ENCODE peak calls at places on chromosomes 11 and 22, in nine cellular contexts. C is A549; T is CD8-positive, alpha-beta T cell; J is body of pancreas; B is ovary; D is A673; M is tibial artery; E is IMR-90; U is endodermal cell. Q is an unnamed sample.
A peak's percentile ranks its signal among the peaks of the same experiment; 100 is the strongest.

GRCh38 chr11:12157241-12157661 is 46.9 kb downstream of the MICAL2 start:
- DNase-seq in C (no peak), U (no peak), D (no peak), J (no peak), M (no peak), B (no peak), E (peak; percentile 84), T (no peak), Q (no peak)

GRCh38 chr11:96167233-96167632 is 175.8 kb downstream of the MAML2 start:
- DNase-seq in D (peak; percentile 68), J (no peak), C (no peak), U (peak; percentile 69), E (no peak), M (no peak), B (no peak), T (no peak), Q (no peak)

GRCh38 chr11:134410766-134411165 is 1.3 kb downstream of the B3GAT1 start:
- DNase-seq in U (no peak), T (no peak), D (no peak), B (no peak), E (no peak), C (no peak), M (no peak), J (no peak), Q (no peak)

GRCh38 chr11:116294630-116295029 is 478.2 kb downstream of the BUD13 start:
- DNase-seq in M (no peak), C (no peak), D (no peak), E (peak; percentile 32), B (no peak), J (no peak), U (no peak), T (no peak), Q (no peak)

GRCh38 chr11:75422248-75423231 is 10.5 kb downstream of the KLHL35 start:
- DNase-seq in U (no peak), T (no peak), D (no peak), M (no peak), E (peak; percentile 20), J (peak; percentile 73), C (peak; percentile 70), B (no peak), Q (peak; percentile 75)

GRCh38 chr11:46026616-46027293 is 94.5 kb downstream of the PHF21A start:
- DNase-seq in U (no peak), T (no peak), J (no peak), E (peak; percentile 73), B (no peak), C (no peak), M (no peak), D (no peak), Q (no peak)

GRCh38 chr22:32574957-32575893 is 100.6 kb downstream of the FBXO7 start:
- DNase-seq in M (no peak), U (no peak), B (no peak), T (no peak), J (no peak), D (no peak), C (no peak), E (no peak), Q (no peak)

GRCh38 chr11:115477410-115477809 is 26.8 kb downstream of the CADM1 start:
- DNase-seq in T (no peak), C (no peak), J (no peak), M (no peak), B (no peak), D (no peak), U (no peak), E (no peak), Q (no peak)

GRCh38 chr11:27658535-27659236 is 41.6 kb downstream of the BDNF start:
- DNase-seq in J (no peak), B (no peak), E (no peak), U (no peak), D (no peak), C (no peak), T (no peak), M (no peak), Q (no peak)

GRCh38 chr11:2684581-2684980 is 15.2 kb downstream of the KCNQ1OT1 start:
- DNase-seq in E (no peak), T (no peak), M (no peak), J (peak; percentile 10), U (peak; percentile 44), D (no peak), C (no peak), B (no peak), Q (peak; percentile 27)

GRCh38 chr11:122234257-122234656 is 118.2 kb upstream of the BLID start:
- DNase-seq in J (no peak), U (no peak), C (no peak), E (no peak), B (no peak), T (no peak), M (no peak), D (no peak), Q (no peak)

GRCh38 chr11:100727410-100727809 is 40.3 kb downstream of the ARHGAP42 start:
- DNase-seq in B (no peak), C (no peak), M (no peak), T (no peak), U (no peak), E (no peak), J (no peak), D (no peak), Q (no peak)

GRCh38 chr11:19892876-19893275 is 180.2 kb downstream of the NAV2 start:
- DNase-seq in J (no peak), C (no peak), B (no peak), E (peak; percentile 41), T (no peak), U (no peak), M (no peak), D (no peak), Q (no peak)

GRCh38 chr11:134662629-134663360 is 250.8 kb upstream of the B3GAT1 start:
- DNase-seq in T (no peak), M (no peak), D (no peak), B (no peak), J (no peak), E (no peak), U (peak; percentile 17), C (no peak), Q (peak; percentile 30)

GRCh38 chr22:49764151-49764581 is 63.5 kb downstream of the BRD1 start:
- DNase-seq in B (peak; percentile 35), D (peak; percentile 53), E (no peak), U (peak; percentile 56), T (no peak), M (no peak), J (no peak), C (no peak), Q (peak; percentile 32)

DNA sequence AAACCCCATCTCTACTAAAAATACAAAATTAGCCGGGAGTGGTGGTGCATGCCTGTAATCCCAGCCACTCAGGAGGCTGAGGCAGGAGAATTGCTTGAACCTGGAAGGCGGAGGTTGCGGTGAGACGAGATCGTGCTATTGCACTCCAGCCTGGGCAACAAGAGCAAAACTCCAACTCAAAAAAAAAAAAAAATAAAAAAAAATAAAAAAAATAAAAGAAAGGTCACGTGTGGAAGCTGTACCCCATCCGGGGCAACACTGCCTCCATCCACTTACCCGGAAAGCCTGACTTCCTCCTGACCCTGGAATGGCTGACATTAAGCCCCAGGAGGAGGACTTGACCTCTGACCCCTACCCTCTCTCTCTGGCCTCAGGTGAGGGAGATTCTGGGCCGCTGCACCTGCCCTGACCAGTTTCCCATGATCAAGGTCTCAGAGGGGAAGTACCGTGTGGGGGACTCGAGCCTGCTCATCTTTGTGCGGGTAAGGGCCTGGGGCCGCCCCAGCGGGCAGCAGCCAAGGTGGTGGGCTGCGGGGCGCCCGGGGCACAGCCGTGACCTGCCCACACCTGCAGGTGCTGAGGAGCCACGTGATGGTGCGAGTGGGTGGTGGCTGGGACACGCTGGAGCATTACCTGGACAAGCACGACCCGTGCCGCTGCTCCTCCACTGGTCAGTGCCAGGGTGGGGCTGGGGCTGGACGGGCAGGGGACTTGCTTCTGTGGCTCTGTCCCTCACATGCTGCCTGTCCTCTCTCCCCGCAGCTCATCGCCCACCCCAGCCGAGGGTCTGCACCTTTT is 3.8 kb downstream of the GAS2L1 start:
- DNase-seq in C (no peak), B (no peak), T (no peak), M (no peak), U (peak; percentile 59), E (no peak), J (no peak), D (no peak), Q (peak; percentile 37)
- H3K4me1 ChIP-seq in C (peaks cover 50% of the 10 kb centered on the region), B (peaks cover 22% of the 10 kb centered on the region), T (peaks cover 26% of the 10 kb centered on the region), M (peaks cover 69% of the 10 kb centered on the region), U (peaks cover 8% of the 10 kb centered on the region), E (peaks cover 17% of the 10 kb centered on the region), J (peaks cover 79% of the 10 kb centered on the region), D (peaks cover 28% of the 10 kb centered on the region), Q (peaks cover 2% of the 10 kb centered on the region)

DNA sequence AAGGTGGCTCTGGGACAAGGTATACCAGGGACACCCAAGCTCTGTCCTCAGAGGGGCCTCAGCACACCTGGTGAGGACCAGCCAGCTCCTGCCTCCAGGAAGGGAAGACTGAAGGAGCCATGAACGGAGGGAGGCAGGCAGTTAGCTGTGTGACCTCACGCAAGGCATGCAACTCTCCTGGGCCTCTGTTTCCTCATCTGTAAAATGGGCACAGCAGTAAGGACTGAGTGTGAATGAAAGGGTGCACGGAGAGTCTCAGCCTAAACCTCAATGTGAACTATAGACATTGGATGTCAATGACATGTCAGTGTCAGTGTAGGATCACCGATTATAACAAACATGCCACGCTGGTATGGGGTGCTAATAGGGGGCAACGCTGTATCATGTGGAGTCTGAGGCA is 18.4 kb downstream of the PGA5 start:
- DNase-seq in U (no peak), D (no peak), J (no peak), T (no peak), C (no peak), B (no peak), M (no peak), E (no peak), Q (no peak)
- H3K27ac ChIP-seq in U (no peak overlapping the region), D (no peak overlapping the region), J (no peak overlapping the region), T (no peak overlapping the region), C (no peak overlapping the region), B (no peak overlapping the region), M (no peak overlapping the region), E (no peak overlapping the region), Q (no peak overlapping the region)

DNA sequence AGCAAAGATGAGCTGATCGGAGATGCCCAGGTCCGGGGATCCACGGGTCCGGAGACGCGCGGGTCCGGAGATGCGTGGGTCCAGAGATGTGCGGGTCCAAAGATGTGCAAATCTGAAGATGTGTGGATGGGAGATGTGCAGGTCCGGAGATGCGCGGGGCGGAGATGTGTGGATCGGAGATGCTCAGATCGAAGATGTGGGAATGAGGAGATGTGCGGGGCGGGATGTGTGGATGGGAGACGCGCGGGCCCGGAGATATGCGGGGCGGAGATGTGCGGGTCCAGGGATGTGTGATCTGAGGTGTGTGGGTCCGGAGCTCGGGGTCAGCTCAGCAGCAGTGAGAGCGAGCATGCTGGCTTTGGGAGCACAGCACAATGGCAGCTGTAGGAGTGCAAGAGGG is 35.5 kb downstream of the CDPF1 start:
- DNase-seq in C (no peak), T (no peak), E (no peak), J (no peak), D (no peak), U (no peak), B (peak; percentile 17), M (no peak), Q (no peak)
- TF ChIP-seq CTCF in C (no peak), T (no peak), E (no peak), J (no peak), D (no peak), U (no peak), B (no peak), M (no peak), Q (no peak)

DNA sequence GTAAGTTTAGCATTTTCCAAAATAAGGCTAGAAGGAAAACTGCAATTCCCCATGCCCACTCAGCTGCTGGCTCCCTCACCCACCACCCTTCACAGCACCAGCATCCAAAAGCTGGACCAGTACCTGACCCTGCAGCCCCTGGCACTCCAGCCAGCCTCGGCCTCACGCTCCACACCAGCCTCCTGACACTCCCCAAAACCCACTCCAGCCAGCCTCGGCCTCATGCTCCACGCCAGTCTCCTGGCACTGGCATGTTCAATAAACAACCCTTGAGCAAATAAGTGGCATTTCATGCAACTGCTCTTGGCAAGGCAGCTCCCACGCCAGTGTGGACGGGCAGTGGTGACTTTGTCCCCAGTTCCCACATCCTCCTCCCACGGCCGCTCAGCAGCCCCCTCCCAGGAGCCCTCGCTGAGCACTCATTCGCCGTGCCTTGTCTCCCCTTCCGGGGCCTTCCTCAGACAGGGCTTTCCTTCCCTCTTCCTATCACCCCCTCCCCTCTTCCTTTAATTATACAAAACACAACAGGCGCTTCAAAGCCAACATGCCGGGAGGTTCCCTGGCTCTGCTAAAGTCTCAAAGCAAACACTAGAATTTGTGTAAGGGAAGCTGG is 6.9 kb downstream of the TOLLIP start:
- DNase-seq in C (no peak), J (peak; percentile 74), E (no peak), D (no peak), U (peak; percentile 35), M (no peak), T (no peak), B (no peak), Q (peak; percentile 90)
- H3K4me1 ChIP-seq in C (peaks cover 55% of the 10 kb centered on the region), J (peaks cover 100% of the 10 kb centered on the region), E (peaks cover 8% of the 10 kb centered on the region), D (no peaks in the 10 kb centered on the region), U (no peaks in the 10 kb centered on the region), M (peaks cover 42% of the 10 kb centered on the region), T (peaks cover 16% of the 10 kb centered on the region), B (peaks cover 32% of the 10 kb centered on the region), Q (peaks cover 93% of the 10 kb centered on the region)